ENCODE peak calls at places on chromosome 1, in seven cellular contexts. One of them, this sample, is unnamed.

GRCh38 chr1:46807046-46807972 is 8.5 kb downstream of the CYP4B1 start:
- DNase-seq in ascending aorta: no peak
- DNase-seq in tibial nerve: no peak
- DNase-seq in aorta: no peak
- DNase-seq in transverse colon: no peak
- DNase-seq in breast epithelium: no peak
- DNase-seq in left lung: no peak
- DNase-seq in this sample: no peak

GRCh38 chr1:45669379-45669778 is 17.0 kb downstream of the GPBP1L1 start:
- DNase-seq in breast epithelium: no peak
- DNase-seq in transverse colon: no peak
- DNase-seq in left lung: no peak
- DNase-seq in aorta: no peak
- DNase-seq in ascending aorta: no peak
- DNase-seq in tibial nerve: no peak
- DNase-seq in this sample: no peak

GRCh38 chr1:17984510-17985085 is 123.0 kb upstream of the IGSF21 start:
- DNase-seq in breast epithelium: no peak
- DNase-seq in ascending aorta: peak
- DNase-seq in aorta: no peak
- DNase-seq in transverse colon: peak
- DNase-seq in left lung: no peak
- DNase-seq in tibial nerve: peak
- DNase-seq in this sample: no peak

GRCh38 chr1:58883888-58884482 is 100.1 kb upstream of the JUN start:
- DNase-seq in aorta: no peak
- DNase-seq in breast epithelium: no peak
- DNase-seq in tibial nerve: no peak
- DNase-seq in transverse colon: no peak
- DNase-seq in left lung: no peak
- DNase-seq in ascending aorta: no peak
- DNase-seq in this sample: no peak

GRCh38 chr1:6727535-6727934 is 25.9 kb upstream of the DNAJC11 start:
- DNase-seq in tibial nerve: peak
- DNase-seq in left lung: no peak
- DNase-seq in transverse colon: peak
- DNase-seq in ascending aorta: peak
- DNase-seq in breast epithelium: peak
- DNase-seq in aorta: peak
- DNase-seq in this sample: no peak

GRCh38 chr1:11316701-11317100 is 43.7 kb downstream of the UBIAD1 start:
- DNase-seq in transverse colon: no peak
- DNase-seq in ascending aorta: no peak
- DNase-seq in tibial nerve: peak
- DNase-seq in aorta: no peak
- DNase-seq in left lung: no peak
- DNase-seq in breast epithelium: peak
- DNase-seq in this sample: no peak

GRCh38 chr1:41492341-41492848 is 7.9 kb upstream of the EDN2 start:
- DNase-seq in left lung: peak
- DNase-seq in tibial nerve: no peak
- DNase-seq in ascending aorta: no peak
- DNase-seq in transverse colon: peak
- DNase-seq in breast epithelium: no peak
- DNase-seq in aorta: no peak
- DNase-seq in this sample: no peak

GRCh38 chr1:221097479-221098281 is 218.4 kb downstream of the HLX start:
- DNase-seq in left lung: no peak
- DNase-seq in aorta: no peak
- DNase-seq in tibial nerve: peak
- DNase-seq in breast epithelium: no peak
- DNase-seq in transverse colon: no peak
- DNase-seq in ascending aorta: no peak
- DNase-seq in this sample: no peak

GRCh38 chr1:205343431-205344009 is 13.2 kb downstream of the KLHDC8A start:
- DNase-seq in tibial nerve: no peak
- DNase-seq in transverse colon: no peak
- DNase-seq in breast epithelium: no peak
- DNase-seq in left lung: peak
- DNase-seq in ascending aorta: no peak
- DNase-seq in aorta: no peak
- DNase-seq in this sample: no peak

GRCh38 chr1:110620250-110620615 is 14.1 kb upstream of the KCNA2 start:
- DNase-seq in left lung: no peak
- DNase-seq in breast epithelium: no peak
- DNase-seq in ascending aorta: peak
- DNase-seq in transverse colon: peak
- DNase-seq in aorta: no peak
- DNase-seq in tibial nerve: no peak
- DNase-seq in this sample: peak

GRCh38 chr1:104294259-104294658 is 544.6 kb downstream of the AMY1C start:
- DNase-seq in aorta: no peak
- DNase-seq in transverse colon: no peak
- DNase-seq in left lung: no peak
- DNase-seq in breast epithelium: no peak
- DNase-seq in ascending aorta: no peak
- DNase-seq in tibial nerve: no peak
- DNase-seq in this sample: no peak

GRCh38 chr1:31531177-31532000 is 44.9 kb upstream of the TINAGL1 start:
- DNase-seq in transverse colon: no peak
- DNase-seq in tibial nerve: no peak
- DNase-seq in ascending aorta: no peak
- DNase-seq in aorta: no peak
- DNase-seq in breast epithelium: no peak
- DNase-seq in left lung: no peak
- DNase-seq in this sample: no peak

GRCh38 chr1:206878456-206878855 is 13.0 kb downstream of the IL20 start:
- DNase-seq in transverse colon: no peak
- DNase-seq in ascending aorta: no peak
- DNase-seq in tibial nerve: no peak
- DNase-seq in aorta: no peak
- DNase-seq in left lung: no peak
- DNase-seq in breast epithelium: no peak
- DNase-seq in this sample: no peak

GRCh38 chr1:7702365-7702764 is 68.7 kb upstream of the VAMP3 start:
- DNase-seq in transverse colon: no peak
- DNase-seq in breast epithelium: no peak
- DNase-seq in ascending aorta: no peak
- DNase-seq in left lung: no peak
- DNase-seq in tibial nerve: no peak
- DNase-seq in aorta: no peak
- DNase-seq in this sample: no peak

GRCh38 chr1:197972406-197972805 is 55.2 kb downstream of the LHX9 start:
- DNase-seq in breast epithelium: no peak
- DNase-seq in transverse colon: no peak
- DNase-seq in aorta: no peak
- DNase-seq in ascending aorta: no peak
- DNase-seq in left lung: no peak
- DNase-seq in tibial nerve: no peak
- DNase-seq in this sample: no peak

GRCh38 chr1:69947837-69948236 is 257.5 kb downstream of the LRRC40 start:
- DNase-seq in aorta: no peak
- DNase-seq in transverse colon: no peak
- DNase-seq in left lung: no peak
- DNase-seq in ascending aorta: no peak
- DNase-seq in tibial nerve: no peak
- DNase-seq in breast epithelium: no peak
- DNase-seq in this sample: no peak

GRCh38 chr1:64984737-64985136 is 18.4 kb upstream of the JAK1 start:
- DNase-seq in breast epithelium: no peak
- DNase-seq in left lung: no peak
- DNase-seq in transverse colon: no peak
- DNase-seq in tibial nerve: no peak
- DNase-seq in ascending aorta: no peak
- DNase-seq in aorta: no peak
- DNase-seq in this sample: no peak

GRCh38 chr1:27539901-27540861 is 50.2 kb upstream of the WASF2 start:
- DNase-seq in transverse colon: peak
- DNase-seq in aorta: peak
- DNase-seq in tibial nerve: no peak
- DNase-seq in left lung: no peak
- DNase-seq in ascending aorta: peak
- DNase-seq in breast epithelium: no peak
- DNase-seq in this sample: no peak

GRCh38 chr1:216502528-216503162 is 79.4 kb upstream of the USH2A start:
- DNase-seq in left lung: no peak
- DNase-seq in breast epithelium: no peak
- DNase-seq in ascending aorta: no peak
- DNase-seq in aorta: no peak
- DNase-seq in tibial nerve: no peak
- DNase-seq in transverse colon: no peak
- DNase-seq in this sample: no peak

GRCh38 chr1:230781596-230781995 is 34.4 kb downstream of the CAPN9 start:
- DNase-seq in breast epithelium: no peak
- DNase-seq in transverse colon: no peak
- DNase-seq in left lung: no peak
- DNase-seq in tibial nerve: no peak
- DNase-seq in aorta: no peak
- DNase-seq in ascending aorta: no peak
- DNase-seq in this sample: no peak

GRCh38 chr1:239810071-239810481 is 281.6 kb upstream of the FMN2 start:
- DNase-seq in aorta: no peak
- DNase-seq in tibial nerve: no peak
- DNase-seq in left lung: no peak
- DNase-seq in transverse colon: no peak
- DNase-seq in breast epithelium: peak
- DNase-seq in ascending aorta: no peak
- DNase-seq in this sample: no peak

GRCh38 chr1:66300986-66301451 is 232.9 kb upstream of the SGIP1 start:
- DNase-seq in ascending aorta: no peak
- DNase-seq in left lung: no peak
- DNase-seq in tibial nerve: peak
- DNase-seq in aorta: no peak
- DNase-seq in breast epithelium: no peak
- DNase-seq in transverse colon: no peak
- DNase-seq in this sample: no peak

GRCh38 chr1:115839706-115840095 is 1.2 kb downstream of the NHLH2 start:
- DNase-seq in transverse colon: no peak
- DNase-seq in left lung: no peak
- DNase-seq in breast epithelium: no peak
- DNase-seq in ascending aorta: no peak
- DNase-seq in tibial nerve: no peak
- DNase-seq in aorta: no peak
- DNase-seq in this sample: no peak
- H3K27ac ChIP-seq in transverse colon: no peak
- H3K27ac ChIP-seq in left lung: no peak
- H3K27ac ChIP-seq in breast epithelium: no peak
- H3K27ac ChIP-seq in ascending aorta: no peak
- H3K27ac ChIP-seq in tibial nerve: no peak
- H3K27ac ChIP-seq in aorta: no peak
- H3K27ac ChIP-seq in this sample: peak

DNA sequence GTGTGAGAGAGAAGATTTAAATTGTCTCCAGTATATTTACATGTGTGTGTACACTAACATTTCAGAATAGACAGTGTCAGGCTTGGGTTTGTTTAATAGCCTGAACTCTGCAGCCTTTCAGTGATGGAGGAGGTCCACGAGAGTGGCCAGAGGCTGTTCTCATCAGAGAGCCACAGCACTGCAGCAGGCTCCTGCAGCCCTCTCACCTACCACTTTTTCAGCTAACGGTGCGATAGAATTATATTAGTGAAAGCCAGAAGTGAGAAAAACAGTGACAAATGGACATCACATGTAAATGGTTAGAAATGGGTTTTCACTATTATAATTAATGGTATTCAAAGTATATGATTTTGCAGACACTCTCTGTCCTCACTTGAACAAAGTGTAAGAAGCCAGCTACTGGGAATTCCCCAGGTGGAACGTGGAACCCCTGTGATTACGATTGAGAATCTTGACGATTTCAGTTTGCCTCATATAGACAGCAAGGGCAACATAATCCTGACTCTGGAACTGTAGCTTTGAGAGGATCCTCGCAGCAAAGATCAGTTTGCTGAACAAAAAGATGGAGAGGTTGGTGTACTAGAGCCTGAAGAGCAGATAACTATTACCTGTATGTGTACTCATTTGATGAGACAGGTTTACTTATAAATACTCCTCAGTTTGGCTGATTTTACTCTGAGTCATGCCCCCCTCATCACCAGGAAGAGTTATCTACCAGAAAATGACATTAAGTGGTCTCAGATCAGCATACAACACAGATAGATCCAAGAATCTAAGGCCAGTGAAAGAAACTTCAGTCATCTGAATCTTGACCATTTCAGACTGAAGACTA is 31.4 kb downstream of the IFI16 start:
- DNase-seq in ascending aorta: no peak
- DNase-seq in breast epithelium: no peak
- DNase-seq in aorta: no peak
- DNase-seq in tibial nerve: no peak
- DNase-seq in transverse colon: no peak
- DNase-seq in left lung: no peak
- DNase-seq in this sample: no peak
- H3K27ac ChIP-seq in ascending aorta: no peak
- H3K27ac ChIP-seq in breast epithelium: no peak
- H3K27ac ChIP-seq in aorta: no peak
- H3K27ac ChIP-seq in tibial nerve: no peak
- H3K27ac ChIP-seq in transverse colon: no peak
- H3K27ac ChIP-seq in left lung: no peak
- H3K27ac ChIP-seq in this sample: no peak

GRCh38 chr1:167198518-167199133 is 22.1 kb upstream of the POU2F1 start:
- DNase-seq in left lung: no peak
- DNase-seq in tibial nerve: no peak
- DNase-seq in aorta: no peak
- DNase-seq in transverse colon: no peak
- DNase-seq in breast epithelium: no peak
- DNase-seq in ascending aorta: no peak
- DNase-seq in this sample: no peak
- H3K27ac ChIP-seq in left lung: no peak
- H3K27ac ChIP-seq in tibial nerve: no peak
- H3K27ac ChIP-seq in aorta: no peak
- H3K27ac ChIP-seq in transverse colon: no peak
- H3K27ac ChIP-seq in breast epithelium: no peak
- H3K27ac ChIP-seq in ascending aorta: no peak
- H3K27ac ChIP-seq in this sample: no peak

DNA sequence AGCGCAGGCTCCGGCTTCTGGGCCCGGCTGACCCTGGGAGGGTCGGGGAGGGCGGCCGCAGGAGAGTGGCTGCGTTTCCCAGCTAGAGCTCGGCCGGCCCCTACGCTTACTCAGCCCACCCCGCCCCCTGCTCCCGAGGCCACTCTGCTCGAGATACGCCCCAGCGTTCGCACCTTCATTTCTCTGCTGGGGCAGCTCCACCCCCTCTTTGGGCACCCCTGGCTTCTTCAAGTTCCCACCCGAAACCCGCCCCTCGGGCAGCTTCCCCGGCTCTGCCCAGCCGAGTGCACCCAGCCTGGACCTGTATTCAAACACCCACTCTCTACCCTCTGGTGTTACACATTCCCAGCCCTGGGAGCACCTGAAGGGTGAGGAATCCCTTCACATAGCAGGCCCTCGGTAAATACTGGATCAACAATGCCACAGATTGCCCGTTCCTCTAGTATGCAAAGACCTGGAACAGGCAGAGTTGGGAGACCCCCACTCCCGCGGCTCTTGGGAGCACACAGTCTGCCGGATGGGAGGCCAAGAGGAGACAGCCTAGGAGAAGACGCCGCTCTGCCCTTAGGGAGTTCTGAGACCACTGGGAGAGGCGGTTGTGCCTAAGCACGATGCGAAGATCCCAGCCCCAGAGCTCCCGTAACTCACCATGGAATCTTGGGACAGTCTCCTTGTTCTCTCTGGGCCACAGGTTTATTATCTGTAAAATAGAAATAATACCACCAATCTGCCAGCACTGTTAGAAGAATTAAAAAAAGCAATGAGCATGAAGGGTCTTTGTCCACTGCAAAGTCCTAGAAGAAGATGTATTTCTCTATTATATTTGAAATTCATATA is 566 bp upstream of the PAQR7 start:
- DNase-seq in aorta: no peak
- DNase-seq in left lung: no peak
- DNase-seq in breast epithelium: peak
- DNase-seq in tibial nerve: no peak
- DNase-seq in ascending aorta: peak
- DNase-seq in transverse colon: no peak
- DNase-seq in this sample: peak
- H3K27ac ChIP-seq in aorta: peak
- H3K27ac ChIP-seq in left lung: peak
- H3K27ac ChIP-seq in breast epithelium: peak
- H3K27ac ChIP-seq in tibial nerve: peak
- H3K27ac ChIP-seq in ascending aorta: peak
- H3K27ac ChIP-seq in transverse colon: peak
- H3K27ac ChIP-seq in this sample: peak